ENCODE peak calls at places on chromosomes 12 and 14, in seven cellular contexts. T is H9, Q is mesendoderm, J is mesenchymal stem cell, K is IMR-90, E is neuronal stem cell, Y is H1. Z is an unnamed sample.

GRCh38 chr14:34665785-34666425 is 36.0 kb upstream of the SNX6 start:
- DNase-seq in T (no peak), Q (no peak), J (peak; percentile 81), K (peak; percentile 96), E (no peak), Y (no peak), Z (no peak)

GRCh38 chr12:101775814-101776213 is 36.6 kb upstream of the SYCP3 start:
- DNase-seq in T (no peak), Q (no peak), J (no peak), K (no peak), E (no peak), Y (no peak), Z (no peak)

GRCh38 chr12:202081-202731 is 11.8 kb downstream of the SLC6A12 start:
- DNase-seq in T (peak; percentile 78), Q (peak; percentile 51), J (no peak), K (no peak), E (no peak), Y (no peak), Z (no peak)

GRCh38 chr12:63450821-63451220 is 217.5 kb downstream of the DPY19L2 start:
- DNase-seq in T (no peak), Q (no peak), J (no peak), K (no peak), E (no peak), Y (no peak), Z (no peak)

GRCh38 chr12:128784030-128784770 is 39.6 kb downstream of the SLC15A4 start:
- DNase-seq in T (no peak), Q (no peak), J (no peak), K (peak; percentile 27), E (no peak), Y (no peak), Z (no peak)

GRCh38 chr12:84638811-84639368 is 273.7 kb downstream of the SLC6A15 start:
- DNase-seq in T (no peak), Q (no peak), J (peak; percentile 19), K (peak; percentile 36), E (no peak), Y (no peak), Z (no peak)

GRCh38 chr12:53170876-53171724 is 9.4 kb upstream of the ZNF740 start:
- DNase-seq in T (no peak), Q (no peak), J (no peak), K (no peak), E (no peak), Y (no peak), Z (peak; percentile 33)

GRCh38 chr12:47147749-47148148 is 68.0 kb upstream of the AMIGO2 start:
- DNase-seq in T (no peak), Q (no peak), J (no peak), K (peak; percentile 56), E (no peak), Y (no peak), Z (no peak)

GRCh38 chr14:20412422-20412821 is 879 bp downstream of the TEP1 start:
- DNase-seq in T (no peak), Q (no peak), J (peak; percentile 57), K (no peak), E (no peak), Y (no peak), Z (peak; percentile 5)

GRCh38 chr14:78764645-78765044 is 594.5 kb downstream of the NRXN3 start:
- DNase-seq in T (no peak), Q (no peak), J (no peak), K (no peak), E (no peak), Y (no peak), Z (no peak)

GRCh38 chr12:130815028-130815741 is 23.9 kb downstream of the STX2 start:
- DNase-seq in T (no peak), Q (no peak), J (no peak), K (no peak), E (no peak), Y (no peak), Z (peak; percentile 64)

GRCh38 chr14:68506021-68506644 is 286.7 kb downstream of the ZFP36L1 start:
- DNase-seq in T (no peak), Q (peak; percentile 44), J (peak; percentile 56), K (peak; percentile 73), E (no peak), Y (no peak), Z (peak; percentile 95)

GRCh38 chr14:100623557-100623956 is 36.3 kb upstream of the BEGAIN start:
- DNase-seq in T (no peak), Q (no peak), J (no peak), K (no peak), E (no peak), Y (no peak), Z (no peak)

GRCh38 chr14:31457665-31458659 is 656 bp upstream of the DTD2 start:
- DNase-seq in T (no peak), Q (peak; percentile 57), J (peak; percentile 35), K (no peak), E (peak; percentile 1), Y (no peak), Z (peak; percentile 52)

GRCh38 chr12:92566448-92567040 is 136.2 kb upstream of the PLEKHG7 start:
- DNase-seq in T (no peak), Q (no peak), J (no peak), K (no peak), E (no peak), Y (no peak), Z (no peak)

GRCh38 chr12:54352022-54352531 is 12.2 kb downstream of the GPR84 start:
- DNase-seq in T (peak; percentile 81), Q (peak; percentile 85), J (peak; percentile 70), K (peak; percentile 79), E (peak; percentile 79), Y (peak; percentile 50), Z (no peak)

GRCh38 chr12:129564768-129565167 is 339.1 kb downstream of the TMEM132D start:
- DNase-seq in T (no peak), Q (no peak), J (no peak), K (no peak), E (no peak), Y (no peak), Z (no peak)

GRCh38 chr14:99194736-99195135 is 77.3 kb downstream of the BCL11B start:
- DNase-seq in T (no peak), Q (no peak), J (no peak), K (no peak), E (no peak), Y (no peak), Z (no peak)

GRCh38 chr14:58108717-58109116 is 43.3 kb downstream of the ARMH4 start:
- DNase-seq in T (no peak), Q (no peak), J (no peak), K (no peak), E (no peak), Y (no peak), Z (no peak)

GRCh38 chr12:93783827-93784226 is 106.7 kb downstream of the CRADD start:
- DNase-seq in T (no peak), Q (no peak), J (peak; percentile 27), K (no peak), E (no peak), Y (no peak), Z (no peak)

GRCh38 chr14:50037837-50038236 is 78.5 kb downstream of the VCPKMT start:
- DNase-seq in T (no peak), Q (no peak), J (no peak), K (no peak), E (no peak), Y (no peak), Z (no peak)

GRCh38 chr14:100776681-100777365 is 49.1 kb upstream of the MEG3 start:
- DNase-seq in T (no peak), Q (no peak), J (no peak), K (no peak), E (no peak), Y (no peak), Z (no peak)

GRCh38 chr12:39383064-39383552 is 59.8 kb downstream of the KIF21A start:
- DNase-seq in T (no peak), Q (no peak), J (no peak), K (no peak), E (no peak), Y (no peak), Z (no peak)

GRCh38 chr12:120094485-120094884 is 22.1 kb downstream of the RAB35 start:
- DNase-seq in T (no peak), Q (no peak), J (no peak), K (no peak), E (no peak), Y (no peak), Z (no peak)

GRCh38 chr12:115508990-115509389 is 768.5 kb downstream of the MED13L start:
- DNase-seq in T (no peak), Q (no peak), J (no peak), K (no peak), E (no peak), Y (no peak), Z (no peak)
- H2BK5ac ChIP-seq in T (no peak overlapping the region), Q (peak overlapping the region; percentile 81), J (no peak overlapping the region), K (no peak overlapping the region), E (no peak overlapping the region), Y (no peak overlapping the region), Z (no peak overlapping the region)

DNA sequence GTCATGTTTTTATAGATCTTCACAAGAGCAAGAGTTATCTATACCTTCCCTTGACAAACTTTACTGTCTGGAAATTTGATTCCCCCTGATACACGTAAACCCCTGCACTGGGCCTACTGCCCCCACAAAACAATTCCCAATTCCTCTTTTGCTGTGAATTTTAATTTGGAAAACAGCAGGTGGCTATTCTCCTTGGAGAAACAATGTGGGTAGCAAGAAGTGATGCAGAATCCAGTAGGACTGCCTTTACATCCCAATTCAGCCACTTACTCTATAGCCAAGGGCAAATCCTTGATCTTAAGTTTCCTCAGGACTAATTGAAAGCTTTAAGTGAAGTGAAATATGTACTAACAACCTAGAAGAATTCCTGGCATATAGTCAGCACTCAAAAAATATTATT is 129.3 kb downstream of the ACSS3 start:
- DNase-seq in T (no peak), Q (peak; percentile 27), J (no peak), K (no peak), E (no peak), Y (no peak), Z (no peak)
- H2BK5ac ChIP-seq in T (no peak overlapping the region), Q (no peak overlapping the region), J (no peak overlapping the region), K (no peak overlapping the region), E (no peak overlapping the region), Y (no peak overlapping the region), Z (no peak overlapping the region)

GRCh38 chr12:97168804-97169203 is 261.7 kb downstream of the NEDD1 start:
- DNase-seq in T (no peak), Q (peak; percentile 74), J (no peak), K (no peak), E (no peak), Y (no peak), Z (no peak)

GRCh38 chr12:97169922-97170321 is 262.9 kb downstream of the NEDD1 start:
- DNase-seq in T (no peak), Q (no peak), J (no peak), K (no peak), E (no peak), Y (no peak), Z (no peak)

GRCh38 chr12:97164936-97165335 is 257.9 kb downstream of the NEDD1 start:
- DNase-seq in T (no peak), Q (no peak), J (no peak), K (no peak), E (no peak), Y (no peak), Z (no peak)

GRCh38 chr12:97167598-97167997 is 260.5 kb downstream of the NEDD1 start:
- DNase-seq in T (no peak), Q (no peak), J (no peak), K (no peak), E (no peak), Y (no peak), Z (no peak)
- H2BK5ac ChIP-seq in T (no peak overlapping the region), Q (no peak overlapping the region), J (no peak overlapping the region), K (no peak overlapping the region), E (no peak overlapping the region), Y (no peak overlapping the region), Z (no peak overlapping the region)

DNA sequence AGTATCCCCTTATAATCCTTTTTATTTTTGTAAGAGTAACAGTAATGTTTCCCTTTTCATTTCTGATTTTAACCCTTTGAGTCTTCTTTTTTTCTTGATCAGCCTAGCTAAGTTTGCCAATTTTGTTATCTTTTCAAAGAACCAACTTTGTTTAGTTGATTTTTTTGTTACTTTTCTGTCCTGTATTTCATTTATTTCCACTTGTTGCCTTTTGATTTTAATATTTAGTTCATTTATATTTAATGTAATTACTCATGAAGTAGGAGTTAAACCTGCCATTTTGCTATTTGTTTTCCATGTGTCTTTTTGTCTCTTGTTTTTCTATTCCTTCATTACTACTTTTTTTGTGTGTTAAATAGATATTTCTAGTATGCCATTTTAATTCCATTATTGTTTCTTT is 146.4 kb downstream of the ANO6 start:
- DNase-seq in T (no peak), Q (no peak), J (no peak), K (no peak), E (no peak), Y (no peak), Z (no peak)
- H2BK5ac ChIP-seq in T (no peak overlapping the region), Q (no peak overlapping the region), J (no peak overlapping the region), K (no peak overlapping the region), E (no peak overlapping the region), Y (no peak overlapping the region), Z (no peak overlapping the region)

Z was measured in trophoblast cell.